ENCODE peak calls at places on chromosomes 6 and 20, in ten cellular contexts. F is left colon, N is GM23248, K is GM13976, G is AG20443, B is neural crest cell, L is iris pigment epithelial cell, O is Peyer's patch, C is head of caudate nucleus, I is GM18507. A is an unnamed sample.

GRCh38 chr20:41387433-41387832 is 20.8 kb upstream of the EMILIN3 start:
- DNase-seq in O (no peak), K (no peak), C (no peak), N (no peak), I (no peak), B (no peak), L (peak), F (no peak), G (no peak), A (no peak)

GRCh38 chr6:51535327-51535726 is 552.1 kb downstream of the PKHD1 start:
- DNase-seq in L (no peak), O (no peak), K (no peak), N (no peak), B (no peak), I (no peak), F (no peak), C (no peak), G (no peak), A (no peak)

GRCh38 chr20:31565699-31566331 is 39.3 kb upstream of the ID1 start:
- DNase-seq in G (no peak), N (no peak), K (no peak), B (no peak), L (no peak), I (no peak), F (no peak), O (no peak), C (no peak), A (no peak)

GRCh38 chr6:15340775-15341174 is 94.9 kb downstream of the JARID2 start:
- DNase-seq in L (no peak), C (no peak), F (no peak), O (no peak), B (no peak), I (no peak), K (no peak), G (no peak), N (no peak), A (no peak)

GRCh38 chr6:150100745-150101144 is 31.8 kb upstream of the ULBP3 start:
- DNase-seq in N (no peak), G (no peak), C (no peak), B (no peak), F (no peak), O (no peak), K (no peak), I (no peak), L (no peak), A (no peak)

GRCh38 chr6:39092124-39092523 is 22.9 kb downstream of the SAYSD1 start:
- DNase-seq in G (no peak), F (no peak), N (no peak), O (no peak), K (no peak), L (no peak), B (no peak), C (no peak), I (no peak), A (no peak)

GRCh38 chr20:40294175-40294574 is 394.9 kb downstream of the MAFB start:
- DNase-seq in O (no peak), B (no peak), L (no peak), C (no peak), I (no peak), K (no peak), G (no peak), N (no peak), F (no peak), A (no peak)

GRCh38 chr20:58688414-58688813 is 4.2 kb upstream of the NPEPL1 start:
- DNase-seq in B (no peak), N (no peak), O (no peak), G (no peak), K (no peak), F (no peak), L (no peak), I (no peak), C (no peak), A (no peak)

GRCh38 chr6:24910850-24911712 is 24.7 kb downstream of the RIPOR2 start:
- DNase-seq in B (peak), L (peak), F (peak), I (no peak), O (peak), C (peak), K (peak), G (peak), N (peak), A (peak)

GRCh38 chr6:45658958-45659357 is 281.2 kb upstream of the SUPT3H start:
- DNase-seq in B (no peak), K (no peak), F (no peak), O (no peak), I (no peak), C (no peak), G (no peak), N (no peak), L (no peak), A (no peak)

GRCh38 chr6:6091608-6092002 is 84.9 kb upstream of the NRN1 start:
- DNase-seq in I (no peak), B (no peak), K (peak), F (no peak), G (no peak), N (no peak), O (no peak), C (no peak), L (no peak), A (no peak)

GRCh38 chr20:24256307-24256706 is 213.1 kb upstream of the SYNDIG1 start:
- DNase-seq in F (no peak), I (no peak), O (no peak), L (no peak), C (no peak), G (no peak), B (no peak), N (no peak), K (no peak), A (no peak)

GRCh38 chr6:70221025-70221714 is 81.7 kb downstream of the COL9A1 start:
- DNase-seq in O (no peak), B (no peak), I (peak), N (peak), K (peak), F (no peak), C (no peak), G (peak), L (peak), A (no peak)

GRCh38 chr6:136812174-136812573 is 10.2 kb upstream of the PEX7 start:
- DNase-seq in N (no peak), B (no peak), O (no peak), F (no peak), I (no peak), G (no peak), L (peak), K (no peak), C (no peak), A (no peak)

GRCh38 chr20:46132705-46133120 is 14.6 kb downstream of the CD40 start:
- DNase-seq in G (peak), L (peak), K (peak), B (peak), N (peak), O (peak), I (peak), F (peak), C (peak), A (peak)

GRCh38 chr6:49939993-49940498 is 23.9 kb downstream of the DEFB114 start:
- DNase-seq in B (no peak), N (no peak), C (no peak), L (no peak), K (no peak), I (no peak), F (no peak), G (no peak), O (no peak), A (no peak)

GRCh38 chr6:80543598-80544181 is 437.2 kb downstream of the BCKDHB start:
- DNase-seq in L (peak), N (peak), O (no peak), F (no peak), C (no peak), I (no peak), G (peak), B (no peak), K (no peak), A (no peak)

GRCh38 chr6:56864171-56864616 is 90.7 kb upstream of the BEND6 start:
- DNase-seq in I (no peak), F (no peak), L (no peak), O (no peak), C (no peak), K (no peak), N (no peak), G (no peak), B (no peak), A (no peak)

GRCh38 chr20:50121858-50122271 is 8.9 kb upstream of the UBE2V1 start:
- DNase-seq in F (no peak), N (peak), G (peak), C (no peak), I (no peak), O (no peak), K (no peak), B (no peak), L (peak), A (no peak)

GRCh38 chr6:13273931-13274706 is 54.2 kb downstream of the TBC1D7 start:
- DNase-seq in L (no peak), K (peak), B (no peak), N (no peak), G (no peak), C (peak), I (no peak), F (no peak), O (no peak), A (no peak)

GRCh38 chr6:18795726-18796125 is 408.6 kb downstream of the RNF144B start:
- DNase-seq in O (no peak), I (no peak), L (no peak), C (no peak), B (no peak), N (no peak), K (no peak), F (no peak), G (no peak), A (no peak)

GRCh38 chr6:2257358-2257757 is 12.0 kb upstream of the GMDS start:
- DNase-seq in K (no peak), I (no peak), O (peak), G (no peak), F (peak), L (no peak), C (no peak), N (no peak), B (no peak), A (peak)

GRCh38 chr20:26209171-26209941 is 512.7 kb upstream of the ZNF337 start:
- DNase-seq in I (no peak), K (peak), N (peak), O (no peak), C (no peak), L (no peak), B (peak), F (no peak), G (peak), A (no peak)

A was measured in heart left ventricle.